ENCODE peak calls at places on chromosomes 16 and 17, in ten cellular contexts. One of them, this sample, is unnamed. For H3K4me1, the result is how much of the 10 kb centered on the place peaks cover.

GRCh38 chr16:85362443-85362842 is 250.2 kb upstream of the CIBAR2 start:
- DNase-seq in HepG2: no peak
- DNase-seq in pancreas: no peak
- DNase-seq in uterus: no peak
- DNase-seq in astrocyte: no peak
- DNase-seq in mesendoderm: no peak
- DNase-seq in NT2/D1: no peak
- DNase-seq in GM23338: no peak
- DNase-seq in left ventricle myocardium inferior: no peak
- DNase-seq in ascending aorta: no peak
- DNase-seq in this sample: no peak

GRCh38 chr17:78128616-78129384 is at the start of gene TMC6:
- DNase-seq in HepG2: peak
- DNase-seq in pancreas: peak
- DNase-seq in uterus: no peak
- DNase-seq in astrocyte: no peak
- DNase-seq in mesendoderm: peak
- DNase-seq in NT2/D1: no peak
- DNase-seq in GM23338: peak
- DNase-seq in left ventricle myocardium inferior: no peak
- DNase-seq in ascending aorta: no peak
- DNase-seq in this sample: no peak

GRCh38 chr16:24993722-24994686 is 21.2 kb downstream of the ARHGAP17 start:
- DNase-seq in HepG2: peak
- DNase-seq in pancreas: no peak
- DNase-seq in uterus: no peak
- DNase-seq in astrocyte: peak
- DNase-seq in mesendoderm: peak
- DNase-seq in NT2/D1: no peak
- DNase-seq in GM23338: no peak
- DNase-seq in left ventricle myocardium inferior: no peak
- DNase-seq in ascending aorta: no peak
- DNase-seq in this sample: peak

GRCh38 chr17:71208111-71208704 is 912.6 kb upstream of the SOX9 start:
- DNase-seq in HepG2: no peak
- DNase-seq in pancreas: no peak
- DNase-seq in uterus: no peak
- DNase-seq in astrocyte: peak
- DNase-seq in mesendoderm: no peak
- DNase-seq in NT2/D1: no peak
- DNase-seq in GM23338: no peak
- DNase-seq in left ventricle myocardium inferior: no peak
- DNase-seq in ascending aorta: no peak
- DNase-seq in this sample: peak

GRCh38 chr17:9120471-9120870 is 99.2 kb downstream of the NTN1 start:
- DNase-seq in HepG2: peak
- DNase-seq in pancreas: no peak
- DNase-seq in uterus: no peak
- DNase-seq in astrocyte: no peak
- DNase-seq in mesendoderm: no peak
- DNase-seq in NT2/D1: no peak
- DNase-seq in GM23338: peak
- DNase-seq in left ventricle myocardium inferior: no peak
- DNase-seq in ascending aorta: no peak
- DNase-seq in this sample: no peak

GRCh38 chr16:30065943-30066881 is 652 bp downstream of the ALDOA start:
- DNase-seq in HepG2: no peak
- DNase-seq in pancreas: peak
- DNase-seq in uterus: peak
- DNase-seq in astrocyte: peak
- DNase-seq in mesendoderm: peak
- DNase-seq in NT2/D1: no peak
- DNase-seq in GM23338: peak
- DNase-seq in left ventricle myocardium inferior: no peak
- DNase-seq in ascending aorta: no peak
- DNase-seq in this sample: peak

GRCh38 chr17:42200702-42201101 is 6.4 kb upstream of the GHDC start:
- DNase-seq in HepG2: no peak
- DNase-seq in pancreas: peak
- DNase-seq in uterus: no peak
- DNase-seq in astrocyte: peak
- DNase-seq in mesendoderm: no peak
- DNase-seq in NT2/D1: no peak
- DNase-seq in GM23338: no peak
- DNase-seq in left ventricle myocardium inferior: peak
- DNase-seq in ascending aorta: no peak
- DNase-seq in this sample: peak

GRCh38 chr17:71760062-71760720 is 360.6 kb upstream of the SOX9 start:
- DNase-seq in HepG2: no peak
- DNase-seq in pancreas: no peak
- DNase-seq in uterus: no peak
- DNase-seq in astrocyte: peak
- DNase-seq in mesendoderm: no peak
- DNase-seq in NT2/D1: no peak
- DNase-seq in GM23338: no peak
- DNase-seq in left ventricle myocardium inferior: no peak
- DNase-seq in ascending aorta: no peak
- DNase-seq in this sample: peak

GRCh38 chr17:59423903-59424302 is 92.4 kb downstream of the YPEL2 start:
- DNase-seq in HepG2: no peak
- DNase-seq in pancreas: no peak
- DNase-seq in uterus: no peak
- DNase-seq in astrocyte: no peak
- DNase-seq in mesendoderm: peak
- DNase-seq in NT2/D1: no peak
- DNase-seq in GM23338: no peak
- DNase-seq in left ventricle myocardium inferior: no peak
- DNase-seq in ascending aorta: no peak
- DNase-seq in this sample: no peak

GRCh38 chr17:34249497-34249877 is 5.6 kb upstream of the CCL2 start:
- DNase-seq in HepG2: no peak
- DNase-seq in pancreas: no peak
- DNase-seq in uterus: no peak
- DNase-seq in astrocyte: no peak
- DNase-seq in mesendoderm: no peak
- DNase-seq in NT2/D1: no peak
- DNase-seq in GM23338: no peak
- DNase-seq in left ventricle myocardium inferior: peak
- DNase-seq in ascending aorta: no peak
- DNase-seq in this sample: no peak

GRCh38 chr17:34252890-34253525 is 2.1 kb upstream of the CCL2 start:
- DNase-seq in HepG2: no peak
- DNase-seq in pancreas: no peak
- DNase-seq in uterus: no peak
- DNase-seq in astrocyte: peak
- DNase-seq in mesendoderm: no peak
- DNase-seq in NT2/D1: no peak
- DNase-seq in GM23338: no peak
- DNase-seq in left ventricle myocardium inferior: no peak
- DNase-seq in ascending aorta: no peak
- DNase-seq in this sample: peak

GRCh38 chr17:34252138-34252889 is 2.8 kb upstream of the CCL2 start:
- DNase-seq in HepG2: no peak
- DNase-seq in pancreas: peak
- DNase-seq in uterus: peak
- DNase-seq in astrocyte: peak
- DNase-seq in mesendoderm: peak
- DNase-seq in NT2/D1: no peak
- DNase-seq in GM23338: peak
- DNase-seq in left ventricle myocardium inferior: peak
- DNase-seq in ascending aorta: peak
- DNase-seq in this sample: peak

GRCh38 chr17:34248807-34249496 is 6.1 kb upstream of the CCL2 start:
- DNase-seq in HepG2: no peak
- DNase-seq in pancreas: no peak
- DNase-seq in uterus: no peak
- DNase-seq in astrocyte: no peak
- DNase-seq in mesendoderm: no peak
- DNase-seq in NT2/D1: no peak
- DNase-seq in GM23338: no peak
- DNase-seq in left ventricle myocardium inferior: no peak
- DNase-seq in ascending aorta: no peak
- DNase-seq in this sample: no peak

DNA sequence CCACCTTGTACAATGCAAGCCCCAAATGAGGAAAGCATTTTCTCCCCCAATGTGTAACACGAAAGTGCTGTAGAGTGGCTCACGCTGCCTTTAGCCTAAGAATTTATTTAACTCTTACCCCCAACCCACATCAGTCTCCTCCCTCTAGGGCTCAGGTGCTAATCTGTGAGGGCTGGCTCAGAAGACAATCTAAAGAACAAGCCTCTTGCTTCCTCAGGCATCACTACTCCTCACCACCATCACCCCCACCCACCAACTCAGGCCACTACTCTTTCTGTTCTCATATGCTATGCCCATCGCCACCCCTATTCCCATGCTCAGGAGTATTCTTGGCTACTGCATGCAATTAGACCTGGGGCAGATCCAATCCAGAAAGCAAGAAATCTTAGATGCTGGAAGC is 3.9 kb upstream of the CCL2 start:
- DNase-seq in HepG2: no peak
- DNase-seq in pancreas: no peak
- DNase-seq in uterus: no peak
- DNase-seq in astrocyte: no peak
- DNase-seq in mesendoderm: no peak
- DNase-seq in NT2/D1: no peak
- DNase-seq in GM23338: no peak
- DNase-seq in left ventricle myocardium inferior: no peak
- DNase-seq in ascending aorta: no peak
- DNase-seq in this sample: no peak
- H3K4me1 ChIP-seq in HepG2: under half
- H3K4me1 ChIP-seq in pancreas: under half
- H3K4me1 ChIP-seq in uterus: under half
- H3K4me1 ChIP-seq in astrocyte: half or more
- H3K4me1 ChIP-seq in mesendoderm: under half
- H3K4me1 ChIP-seq in NT2/D1: under half
- H3K4me1 ChIP-seq in GM23338: under half
- H3K4me1 ChIP-seq in left ventricle myocardium inferior: half or more
- H3K4me1 ChIP-seq in ascending aorta: half or more
- H3K4me1 ChIP-seq in this sample: under half

DNA sequence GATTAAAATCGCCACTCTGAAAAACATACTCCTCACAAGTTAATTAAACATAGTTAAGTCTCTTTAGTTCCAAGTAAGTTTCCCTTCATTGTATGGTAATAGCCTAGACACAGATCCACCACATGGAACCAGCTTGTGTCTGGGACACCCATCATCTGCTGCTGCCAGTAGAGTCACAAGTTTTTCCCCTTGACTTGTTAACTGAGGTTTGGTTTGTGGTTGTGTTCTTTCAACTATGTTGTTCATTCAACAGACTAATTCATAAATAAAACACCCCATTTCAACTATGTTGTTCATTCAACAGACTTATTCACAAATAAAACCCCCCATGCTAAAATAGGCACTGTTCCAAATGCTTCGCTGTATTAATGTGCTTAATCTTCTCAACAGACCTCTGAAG is 24.4 kb downstream of the YWHAE start:
- DNase-seq in HepG2: no peak
- DNase-seq in pancreas: no peak
- DNase-seq in uterus: no peak
- DNase-seq in astrocyte: no peak
- DNase-seq in mesendoderm: no peak
- DNase-seq in NT2/D1: no peak
- DNase-seq in GM23338: no peak
- DNase-seq in left ventricle myocardium inferior: no peak
- DNase-seq in ascending aorta: no peak
- DNase-seq in this sample: no peak
- H3K4me1 ChIP-seq in HepG2: under half
- H3K4me1 ChIP-seq in pancreas: under half
- H3K4me1 ChIP-seq in uterus: under half
- H3K4me1 ChIP-seq in astrocyte: under half
- H3K4me1 ChIP-seq in mesendoderm: under half
- H3K4me1 ChIP-seq in NT2/D1: under half
- H3K4me1 ChIP-seq in GM23338: half or more
- H3K4me1 ChIP-seq in left ventricle myocardium inferior: half or more
- H3K4me1 ChIP-seq in ascending aorta: under half
- H3K4me1 ChIP-seq in this sample: under half

GRCh38 chr17:29590261-29590978 is 972 bp upstream of the GIT1 start:
- DNase-seq in HepG2: no peak
- DNase-seq in pancreas: peak
- DNase-seq in uterus: peak
- DNase-seq in astrocyte: peak
- DNase-seq in mesendoderm: no peak
- DNase-seq in NT2/D1: no peak
- DNase-seq in GM23338: no peak
- DNase-seq in left ventricle myocardium inferior: no peak
- DNase-seq in ascending aorta: no peak
- DNase-seq in this sample: peak
- H3K4me1 ChIP-seq in HepG2: half or more
- H3K4me1 ChIP-seq in pancreas: under half
- H3K4me1 ChIP-seq in uterus: under half
- H3K4me1 ChIP-seq in astrocyte: half or more
- H3K4me1 ChIP-seq in mesendoderm: under half
- H3K4me1 ChIP-seq in NT2/D1: under half
- H3K4me1 ChIP-seq in GM23338: under half
- H3K4me1 ChIP-seq in left ventricle myocardium inferior: half or more
- H3K4me1 ChIP-seq in ascending aorta: under half
- H3K4me1 ChIP-seq in this sample: under half

DNA sequence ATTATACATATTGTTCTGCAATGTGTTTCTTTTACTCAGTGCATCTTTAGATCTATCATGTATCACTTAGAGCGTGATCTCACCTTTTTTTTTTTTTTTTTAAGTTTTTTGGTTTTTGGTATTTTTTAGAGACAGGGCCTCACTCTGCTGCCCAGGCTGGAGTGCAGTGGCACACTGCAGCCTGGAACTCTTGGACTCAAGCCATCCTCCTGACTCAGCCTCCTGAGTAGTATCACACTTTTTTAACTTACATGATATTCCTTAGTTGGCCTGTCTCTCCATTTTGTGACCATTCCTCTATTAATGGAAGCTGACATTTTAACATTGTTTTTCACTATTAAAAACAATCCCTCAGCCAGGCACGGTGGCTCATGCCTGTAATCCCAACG is 4.7 kb upstream of the MPO start:
- DNase-seq in HepG2: no peak
- DNase-seq in pancreas: no peak
- DNase-seq in uterus: no peak
- DNase-seq in astrocyte: no peak
- DNase-seq in mesendoderm: no peak
- DNase-seq in NT2/D1: no peak
- DNase-seq in GM23338: no peak
- DNase-seq in left ventricle myocardium inferior: no peak
- DNase-seq in ascending aorta: no peak
- DNase-seq in this sample: no peak
- H3K4me1 ChIP-seq in HepG2: under half
- H3K4me1 ChIP-seq in pancreas: under half
- H3K4me1 ChIP-seq in uterus: under half
- H3K4me1 ChIP-seq in astrocyte: under half
- H3K4me1 ChIP-seq in mesendoderm: under half
- H3K4me1 ChIP-seq in NT2/D1: under half
- H3K4me1 ChIP-seq in GM23338: under half
- H3K4me1 ChIP-seq in left ventricle myocardium inferior: under half
- H3K4me1 ChIP-seq in ascending aorta: under half
- H3K4me1 ChIP-seq in this sample: under half